ENCODE peak calls at places on chromosome 14, in seven cellular contexts. P is choroid plexus epithelial cell, J is fibroblast of pulmonary artery, S is cardiac muscle cell, Q is HFF-Myc, B is astrocyte of the spinal cord, H is progenitor cell of endocrine pancreas. D is an unnamed sample.
A peak's percentile ranks its signal among the peaks of the same experiment; 100 is the strongest.

GRCh38 chr14:89121961-89122675 is 294.9 kb downstream of the FOXN3 start:
- DNase-seq in P (no peak), J (no peak), S (no peak), Q (no peak), B (no peak), H (no peak), D (no peak)

GRCh38 chr14:103260629-103261124 is 73.4 kb upstream of the EIF5 start:
- DNase-seq in P (peak; percentile 51), J (peak; percentile 74), S (no peak), Q (no peak), B (peak; percentile 14), H (no peak), D (no peak)

GRCh38 chr14:93105362-93105761 is 10.4 kb downstream of the ITPK1 start:
- DNase-seq in P (peak; percentile 64), J (peak; percentile 73), S (no peak), Q (no peak), B (peak; percentile 60), H (no peak), D (no peak)

GRCh38 chr14:75549169-75549568 is 26.9 kb downstream of the BATF start:
- DNase-seq in P (no peak), J (no peak), S (no peak), Q (no peak), B (no peak), H (no peak), D (no peak)

GRCh38 chr14:70004791-70005190 is 125.6 kb downstream of the SMOC1 start:
- DNase-seq in P (peak; percentile 79), J (no peak), S (no peak), Q (no peak), B (peak; percentile 35), H (no peak), D (no peak)

GRCh38 chr14:89955022-89955414 is 488 bp upstream of the EFCAB11 start:
- DNase-seq in P (no peak), J (no peak), S (no peak), Q (no peak), B (no peak), H (no peak), D (no peak)

GRCh38 chr14:57390806-57391562 is 598 bp downstream of the NAA30 start:
- DNase-seq in P (peak; percentile 31), J (no peak), S (peak; percentile 58), Q (no peak), B (peak; percentile 47), H (peak; percentile 39), D (peak; percentile 86)

GRCh38 chr14:101083564-101084435 is 180.3 kb upstream of the RTL1 start:
- DNase-seq in P (no peak), J (no peak), S (no peak), Q (no peak), B (no peak), H (no peak), D (peak; percentile 58)

GRCh38 chr14:24329736-24330135 is 5.1 kb downstream of the ADCY4 start:
- DNase-seq in P (no peak), J (no peak), S (no peak), Q (no peak), B (no peak), H (no peak), D (no peak)

GRCh38 chr14:77068515-77069200 is 29.4 kb upstream of the CIPC start:
- DNase-seq in P (no peak), J (no peak), S (no peak), Q (no peak), B (no peak), H (no peak), D (no peak)

GRCh38 chr14:52069617-52070431 is 965 bp upstream of the NID2 start:
- DNase-seq in P (peak; percentile 87), J (peak; percentile 56), S (peak; percentile 47), Q (no peak), B (peak; percentile 83), H (no peak), D (no peak)

GRCh38 chr14:91413547-91414474 is 3.8 kb downstream of the CCDC88C start:
- DNase-seq in P (no peak), J (no peak), S (no peak), Q (no peak), B (no peak), H (peak; percentile 62), D (no peak)

GRCh38 chr14:72701610-72702009 is 192.3 kb downstream of the DPF3 start:
- DNase-seq in P (no peak), J (no peak), S (no peak), Q (no peak), B (no peak), H (no peak), D (no peak)

GRCh38 chr14:45526715-45527549 is 273.9 kb upstream of the MIS18BP1 start:
- DNase-seq in P (peak; percentile 5), J (no peak), S (peak; percentile 70), Q (peak; percentile 1), B (no peak), H (no peak), D (no peak)

GRCh38 chr14:85444685-85445084 is 85.3 kb upstream of the FLRT2 start:
- DNase-seq in P (peak; percentile 60), J (peak; percentile 63), S (peak; percentile 77), Q (peak; percentile 33), B (peak; percentile 70), H (no peak), D (no peak)

GRCh38 chr14:94164685-94165431 is 9.3 kb upstream of the PPP4R4 start:
- DNase-seq in P (no peak), J (no peak), S (no peak), Q (no peak), B (no peak), H (no peak), D (no peak)

GRCh38 chr14:65496178-65496993 is 83.9 kb downstream of the FUT8 start:
- DNase-seq in P (peak; percentile 36), J (peak; percentile 39), S (no peak), Q (no peak), B (peak; percentile 27), H (no peak), D (no peak)

GRCh38 chr14:35992816-35993511 is 166.8 kb downstream of the BRMS1L start:
- DNase-seq in P (no peak), J (no peak), S (peak; percentile 14), Q (no peak), B (no peak), H (no peak), D (no peak)

GRCh38 chr14:90381999-90382451 is 14.8 kb upstream of the CALM1 start:
- DNase-seq in P (no peak), J (no peak), S (no peak), Q (no peak), B (no peak), H (peak; percentile 34), D (no peak)

GRCh38 chr14:77508249-77508648 is 9.6 kb upstream of the ISM2 start:
- DNase-seq in P (peak; percentile 93), J (peak; percentile 90), S (no peak), Q (no peak), B (peak; percentile 22), H (no peak), D (no peak)

GRCh38 chr14:103056322-103057027 is 874 bp downstream of the CDC42BPB start:
- DNase-seq in P (peak; percentile 57), J (peak; percentile 73), S (peak; percentile 70), Q (peak; percentile 31), B (peak; percentile 73), H (no peak), D (no peak)

GRCh38 chr14:25006961-25007795 is 42.8 kb downstream of the STXBP6 start:
- DNase-seq in P (peak; percentile 78), J (peak; percentile 92), S (no peak), Q (peak; percentile 81), B (peak; percentile 78), H (no peak), D (no peak)

GRCh38 chr14:76015191-76015590 is 29.6 kb downstream of the IFT43 start:
- DNase-seq in P (no peak), J (no peak), S (no peak), Q (no peak), B (no peak), H (no peak), D (no peak)

GRCh38 chr14:32137883-32138282 is 60.8 kb downstream of the ARHGAP5 start:
- DNase-seq in P (no peak), J (no peak), S (no peak), Q (no peak), B (no peak), H (no peak), D (no peak)

GRCh38 chr14:102255401-102256190 is 49.4 kb downstream of the MOK start:
- DNase-seq in P (peak; percentile 65), J (peak; percentile 83), S (no peak), Q (no peak), B (peak; percentile 43), H (no peak), D (no peak)

GRCh38 chr14:94423465-94424056 is 29.0 kb downstream of the SERPINA11 start:
- DNase-seq in P (peak; percentile 83), J (peak; percentile 79), S (peak; percentile 87), Q (peak; percentile 15), B (peak; percentile 74), H (peak; percentile 58), D (no peak)

GRCh38 chr14:105884808-105885281 is 358.5 kb downstream of the TMEM121 start:
- DNase-seq in P (no peak), J (no peak), S (no peak), Q (no peak), B (no peak), H (no peak), D (peak; percentile 59)

GRCh38 chr14:25044299-25044698 is 5.6 kb downstream of the STXBP6 start:
- DNase-seq in P (no peak), J (no peak), S (no peak), Q (no peak), B (no peak), H (no peak), D (no peak)

GRCh38 chr14:69505338-69506240 is 21.1 kb downstream of the PLEKHD1 start:
- DNase-seq in P (no peak), J (no peak), S (no peak), Q (no peak), B (no peak), H (no peak), D (no peak)

GRCh38 chr14:73777420-73777819 is 63.2 kb upstream of the PNMA1 start:
- DNase-seq in P (no peak), J (no peak), S (no peak), Q (no peak), B (no peak), H (no peak), D (no peak)
- TF ChIP-seq CTCF in P (no peak), J (no peak), S (no peak), Q (no peak), B (no peak), H (no peak), D (peak; percentile 16)

GRCh38 chr14:22122227-22123187 is 448.9 kb upstream of the OR4E1 start:
- DNase-seq in P (peak; percentile 30), J (no peak), S (peak; percentile 25), Q (no peak), B (no peak), H (no peak), D (no peak)
- TF ChIP-seq CTCF in P (peak; percentile 40), J (no peak), S (no peak), Q (no peak), B (peak; percentile 39), H (peak; percentile 55), D (peak; percentile 70)

GRCh38 chr14:63745858-63746425 is 18.1 kb upstream of the SGPP1 start:
- DNase-seq in P (no peak), J (no peak), S (no peak), Q (no peak), B (no peak), H (no peak), D (no peak)
- TF ChIP-seq CTCF in P (no peak), J (no peak), S (no peak), Q (no peak), B (no peak), H (no peak), D (peak; percentile 17)

GRCh38 chr14:82806016-82806415 is 1272.4 kb upstream of the SEL1L start:
- DNase-seq in P (no peak), J (no peak), S (no peak), Q (no peak), B (no peak), H (no peak), D (no peak)
- TF ChIP-seq CTCF in P (no peak), J (no peak), S (no peak), Q (no peak), B (no peak), H (no peak), D (no peak)